ENCODE peak calls at places on chromosomes 12 and 14, in four cellular contexts. R, Q, A and L are unnamed samples.

GRCh38 chr12:104671407-104672095 is 214.8 kb downstream of the CHST11 start:
- DNase-seq in R (peak; percentile 92), Q (peak; percentile 89), A (peak; percentile 92), L (peak; percentile 89)

GRCh38 chr12:50986961-50987737 is 34.8 kb downstream of the HIGD1C start:
- DNase-seq in R (peak; percentile 71), Q (peak; percentile 48), A (peak; percentile 49), L (no peak)

GRCh38 chr12:19643635-19644034 is 204.3 kb downstream of the AEBP2 start:
- DNase-seq in R (no peak), Q (no peak), A (no peak), L (no peak)

GRCh38 chr12:114504311-114504710 is 98.4 kb upstream of the TBX5 start:
- DNase-seq in R (no peak), Q (no peak), A (no peak), L (no peak)

GRCh38 chr14:72752034-72752412 is 141.9 kb downstream of the DPF3 start:
- DNase-seq in R (no peak), Q (no peak), A (no peak), L (no peak)

GRCh38 chr12:116125981-116126566 is 151.4 kb downstream of the MED13L start:
- DNase-seq in R (no peak), Q (no peak), A (no peak), L (no peak)

GRCh38 chr12:4201333-4202105 is 72.0 kb upstream of the CCND2 start:
- DNase-seq in R (no peak), Q (no peak), A (no peak), L (no peak)

GRCh38 chr12:29004066-29004935 is 144.8 kb upstream of the FAR2 start:
- DNase-seq in R (no peak), Q (no peak), A (no peak), L (no peak)

GRCh38 chr14:75494898-75495297 is 27.4 kb upstream of the BATF start:
- DNase-seq in R (no peak), Q (no peak), A (no peak), L (no peak)

GRCh38 chr12:58576965-58577364 is 343.3 kb downstream of the LRIG3 start:
- DNase-seq in R (no peak), Q (no peak), A (no peak), L (no peak)

GRCh38 chr12:57092529-57092862 is 3.6 kb downstream of the NAB2 start:
- DNase-seq in R (no peak), Q (no peak), A (no peak), L (no peak)
- TF ChIP-seq POLR2AphosphoS5 in R (no peak), Q (no peak), A (no peak), L (no peak)

DNA sequence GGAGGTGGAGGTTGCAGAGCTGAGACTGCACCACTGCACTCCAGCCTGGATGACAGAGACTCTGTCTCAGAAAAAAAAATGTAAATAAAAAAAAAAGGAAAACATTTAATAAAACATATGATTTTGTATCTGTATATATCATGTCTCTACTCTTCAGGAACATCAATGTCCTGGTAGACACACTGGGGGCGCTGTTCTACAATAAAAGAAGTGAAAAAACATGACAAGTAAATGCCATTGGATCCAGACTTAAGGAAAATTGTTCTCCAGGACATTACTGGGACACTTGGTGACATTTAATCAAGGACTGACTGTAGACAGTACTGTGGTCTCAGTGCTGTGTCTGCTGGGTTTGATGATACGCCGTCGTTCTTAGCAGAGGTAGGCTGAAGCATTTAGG is 15.5 kb upstream of the KLC1 start:
- DNase-seq in R (no peak), Q (no peak), A (no peak), L (no peak)
- TF ChIP-seq CTCF in R (no peak), Q (no peak), A (no peak), L (no peak)

DNA sequence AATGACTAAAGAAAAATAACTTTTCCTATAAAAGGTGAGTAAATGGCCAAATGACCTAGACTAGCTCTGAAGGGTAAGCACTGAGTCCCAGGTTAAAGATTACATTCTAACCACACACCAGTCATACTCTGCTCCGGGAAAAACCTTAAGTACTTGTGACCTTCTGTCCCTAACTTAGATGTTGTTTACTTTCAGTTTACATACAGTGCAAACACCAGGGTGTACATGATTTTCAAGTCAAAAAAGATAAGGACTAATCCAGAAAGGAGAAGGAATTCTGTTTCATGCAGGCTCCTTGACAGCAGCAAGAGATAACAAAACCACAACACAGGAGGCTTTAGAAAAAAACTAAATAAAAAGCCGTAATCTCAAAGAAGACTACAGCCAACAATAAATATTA is 174.2 kb downstream of the PPM1H start:
- DNase-seq in R (no peak), Q (no peak), A (no peak), L (no peak)
- H3K27ac ChIP-seq in R (no peak overlapping the region), Q (peak overlapping the region; percentile 48), A (peak overlapping the region; percentile 55), L (no peak overlapping the region)

DNA sequence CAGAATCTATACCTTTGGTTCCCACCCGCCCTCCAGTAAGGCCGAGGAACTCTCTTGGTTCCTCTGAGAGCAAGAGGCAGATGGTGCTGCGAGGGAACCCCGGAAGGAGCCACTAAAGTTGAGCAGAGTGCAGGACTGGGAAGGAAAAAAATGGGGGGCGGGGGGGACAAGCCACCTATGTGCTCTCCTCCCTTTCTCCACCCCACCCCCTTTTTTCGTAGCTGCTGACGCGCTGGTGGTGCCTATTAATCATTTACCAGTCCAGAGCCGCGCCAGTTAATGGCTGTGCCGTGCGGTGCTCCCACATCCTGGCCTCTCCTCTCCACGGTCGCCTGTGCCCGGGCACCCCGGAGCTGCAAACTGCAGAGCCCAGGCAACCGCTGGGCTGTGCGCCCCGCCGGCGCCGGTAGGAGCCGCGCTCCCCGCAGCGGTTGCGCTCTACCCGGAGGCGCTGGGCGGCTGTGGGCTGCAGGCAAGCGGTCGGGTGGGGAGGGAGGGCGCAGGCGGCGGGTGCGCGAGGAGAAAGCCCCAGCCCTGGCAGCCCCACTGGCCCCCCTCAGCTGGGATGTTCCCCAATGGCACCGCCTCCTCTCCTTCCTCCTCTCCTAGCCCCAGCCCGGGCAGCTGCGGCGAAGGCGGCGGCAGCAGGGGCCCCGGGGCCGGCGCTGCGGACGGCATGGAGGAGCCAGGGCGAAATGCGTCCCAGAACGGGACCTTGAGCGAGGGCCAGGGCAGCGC is 1.3 kb downstream of the SSTR1 start:
- DNase-seq in R (no peak), Q (no peak), A (peak; percentile 88), L (no peak)
- TF ChIP-seq POLR2AphosphoS5 in R (no peak), Q (no peak), A (peak; percentile 17), L (no peak)

GRCh38 chr14:49919825-49920224 is 26.9 kb downstream of the ARF6 start:
- DNase-seq in R (no peak), Q (no peak), A (no peak), L (no peak)
- TF ChIP-seq CTCF in R (no peak), Q (no peak), A (no peak), L (no peak)

GRCh38 chr14:99118046-99118721 is 153.8 kb downstream of the BCL11B start:
- DNase-seq in R (no peak), Q (no peak), A (peak; percentile 24), L (no peak)

GRCh38 chr14:99120147-99121026 is 151.6 kb downstream of the BCL11B start:
- DNase-seq in R (no peak), Q (no peak), A (peak; percentile 8), L (no peak)

GRCh38 chr14:99118946-99119345 is 153.1 kb downstream of the BCL11B start:
- DNase-seq in R (no peak), Q (no peak), A (peak; percentile 20), L (no peak)

GRCh38 chr14:99121027-99121875 is 150.7 kb downstream of the BCL11B start:
- DNase-seq in R (no peak), Q (no peak), A (peak; percentile 23), L (no peak)

GRCh38 chr14:99119554-99119953 is 152.4 kb downstream of the BCL11B start:
- DNase-seq in R (no peak), Q (no peak), A (peak; percentile 4), L (no peak)
- H3K27ac ChIP-seq in R (no peak overlapping the region), Q (no peak overlapping the region), A (no peak overlapping the region), L (no peak overlapping the region)

DNA sequence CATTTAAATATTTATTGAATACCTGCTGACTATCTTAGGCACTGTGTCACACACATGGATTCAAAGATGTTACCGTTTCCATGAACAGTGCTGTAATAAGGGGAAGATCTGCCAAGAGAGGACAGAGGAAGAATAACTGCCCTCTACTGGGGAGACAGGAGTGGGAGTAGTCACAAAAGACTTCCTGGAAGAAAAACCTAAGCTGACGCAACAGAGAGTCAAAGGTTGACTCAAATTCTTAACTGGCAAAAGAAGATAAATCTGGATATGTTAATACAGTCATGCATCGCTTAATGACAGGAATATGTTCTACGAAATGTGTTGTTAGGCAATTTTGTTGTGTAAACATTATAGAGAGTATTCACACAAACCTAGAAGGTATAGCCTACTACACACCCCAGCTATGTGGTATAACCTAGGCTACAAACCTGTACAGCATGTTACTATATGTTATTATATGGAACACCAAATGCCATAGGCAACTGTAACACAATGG is 51.5 kb downstream of the DCAF5 start:
- DNase-seq in R (no peak), Q (no peak), A (no peak), L (no peak)
- TF ChIP-seq POLR2AphosphoS5 in R (peak; percentile 81), Q (no peak), A (peak; percentile 84), L (no peak)

DNA sequence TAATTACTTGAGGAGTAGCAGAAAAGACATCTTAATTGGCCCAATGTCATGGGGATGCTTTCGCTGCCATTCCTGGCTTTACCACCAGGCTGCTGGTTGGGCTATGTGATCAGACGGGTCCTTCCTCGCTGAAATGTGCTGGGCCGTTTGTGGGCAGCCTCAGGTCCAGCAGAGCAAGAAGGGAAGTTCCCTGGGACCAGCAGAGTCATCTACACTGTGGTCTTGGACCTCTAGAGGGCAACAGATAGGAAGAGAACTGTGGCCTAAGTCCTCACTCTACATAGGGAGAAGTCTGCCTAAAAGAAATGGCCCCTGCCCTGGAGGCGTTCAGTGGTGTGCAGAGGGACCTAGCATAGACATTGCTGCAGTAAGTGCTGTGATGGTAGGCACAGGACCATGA is 10.9 kb downstream of the EVL start:
- DNase-seq in R (no peak), Q (no peak), A (no peak), L (no peak)
- TF ChIP-seq CTCF in R (no peak), Q (no peak), A (no peak), L (peak; percentile 40)

DNA sequence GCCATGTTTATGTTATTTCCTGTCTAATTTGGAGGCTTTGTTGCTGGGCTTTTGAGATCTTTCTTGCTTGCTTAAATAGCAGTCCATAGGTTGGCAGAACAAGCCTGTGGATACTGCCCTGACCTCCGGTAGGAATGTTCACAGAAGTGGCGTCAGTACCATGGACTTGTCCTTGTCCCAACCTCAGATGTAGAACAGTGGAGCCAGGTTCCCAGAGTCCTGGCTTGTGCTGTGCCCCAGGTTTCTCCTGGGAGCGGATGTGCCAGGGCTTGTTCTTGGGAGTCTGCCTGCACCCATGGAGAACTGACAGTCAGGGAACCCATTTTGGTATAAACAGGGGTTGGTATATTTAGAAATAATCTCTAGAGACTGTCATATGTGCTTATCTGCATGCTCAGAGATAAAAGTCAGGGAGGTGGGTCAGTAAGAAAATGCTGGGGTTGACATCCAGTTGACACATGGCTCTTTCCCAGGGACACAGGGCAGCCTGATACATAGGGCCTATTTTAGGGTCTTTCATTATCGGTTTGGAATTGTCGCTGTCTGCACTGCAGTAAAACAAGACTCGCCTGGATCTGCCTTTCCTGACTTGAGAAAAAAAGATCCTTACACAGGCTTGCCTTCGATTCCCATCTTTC is 22.9 kb downstream of the CACNA1C start:
- DNase-seq in R (peak; percentile 87), Q (no peak), A (no peak), L (no peak)
- H3K27ac ChIP-seq in R (peak overlapping the region; percentile 83), Q (no peak overlapping the region), A (peak overlapping the region; percentile 74), L (peak overlapping the region; percentile 1)